ENCODE peak calls at places on chromosome 7, in ten cellular contexts. One of them, this sample, is unnamed.

GRCh38 chr7:66043681-66044497 is 31.7 kb upstream of the ASL start:
- DNase-seq in fibroblast of pulmonary artery: peak; percentile 31
- DNase-seq in choroid plexus epithelial cell: peak; percentile 33
- DNase-seq in stimulated activated CD4-positive, alpha-beta T cell treated with anti-CD3 and anti-CD28 coated beads, Interleukin-15, amount 100 ng/mL, for 1 hour: no peak
- DNase-seq in right atrium auricular region: peak; percentile 60
- DNase-seq in SK-N-MC: no peak
- DNase-seq in anterior cingulate cortex: no peak
- DNase-seq in T47D: peak; percentile 60
- DNase-seq in neuronal stem cell: no peak
- DNase-seq in fibroblast of lung: peak; percentile 41
- DNase-seq in this sample: peak; percentile 75

GRCh38 chr7:36979810-36980248 is 255.5 kb upstream of the AOAH start:
- DNase-seq in fibroblast of pulmonary artery: peak; percentile 40
- DNase-seq in choroid plexus epithelial cell: no peak
- DNase-seq in stimulated activated CD4-positive, alpha-beta T cell treated with anti-CD3 and anti-CD28 coated beads, Interleukin-15, amount 100 ng/mL, for 1 hour: no peak
- DNase-seq in right atrium auricular region: no peak
- DNase-seq in SK-N-MC: no peak
- DNase-seq in anterior cingulate cortex: no peak
- DNase-seq in T47D: no peak
- DNase-seq in neuronal stem cell: no peak
- DNase-seq in fibroblast of lung: peak; percentile 88
- DNase-seq in this sample: no peak

GRCh38 chr7:77565917-77566316 is 28.8 kb downstream of the PTPN12 start:
- DNase-seq in fibroblast of pulmonary artery: peak; percentile 76
- DNase-seq in choroid plexus epithelial cell: peak; percentile 61
- DNase-seq in stimulated activated CD4-positive, alpha-beta T cell treated with anti-CD3 and anti-CD28 coated beads, Interleukin-15, amount 100 ng/mL, for 1 hour: no peak
- DNase-seq in right atrium auricular region: no peak
- DNase-seq in SK-N-MC: no peak
- DNase-seq in anterior cingulate cortex: no peak
- DNase-seq in T47D: no peak
- DNase-seq in neuronal stem cell: no peak
- DNase-seq in fibroblast of lung: peak; percentile 62
- DNase-seq in this sample: no peak

GRCh38 chr7:66419210-66419609 is 209.5 kb upstream of the KCTD7 start:
- DNase-seq in fibroblast of pulmonary artery: no peak
- DNase-seq in choroid plexus epithelial cell: no peak
- DNase-seq in stimulated activated CD4-positive, alpha-beta T cell treated with anti-CD3 and anti-CD28 coated beads, Interleukin-15, amount 100 ng/mL, for 1 hour: no peak
- DNase-seq in right atrium auricular region: no peak
- DNase-seq in SK-N-MC: no peak
- DNase-seq in anterior cingulate cortex: no peak
- DNase-seq in T47D: no peak
- DNase-seq in neuronal stem cell: no peak
- DNase-seq in fibroblast of lung: no peak
- DNase-seq in this sample: no peak

GRCh38 chr7:105352018-105352612 is 36.6 kb downstream of the SRPK2 start:
- DNase-seq in fibroblast of pulmonary artery: peak; percentile 95
- DNase-seq in choroid plexus epithelial cell: peak; percentile 94
- DNase-seq in stimulated activated CD4-positive, alpha-beta T cell treated with anti-CD3 and anti-CD28 coated beads, Interleukin-15, amount 100 ng/mL, for 1 hour: no peak
- DNase-seq in right atrium auricular region: peak; percentile 81
- DNase-seq in SK-N-MC: peak; percentile 50
- DNase-seq in anterior cingulate cortex: no peak
- DNase-seq in T47D: no peak
- DNase-seq in neuronal stem cell: no peak
- DNase-seq in fibroblast of lung: peak; percentile 99
- DNase-seq in this sample: peak; percentile 59

GRCh38 chr7:117401293-117402002 is 25.8 kb downstream of the ASZ1 start:
- DNase-seq in fibroblast of pulmonary artery: peak; percentile 20
- DNase-seq in choroid plexus epithelial cell: peak; percentile 38
- DNase-seq in stimulated activated CD4-positive, alpha-beta T cell treated with anti-CD3 and anti-CD28 coated beads, Interleukin-15, amount 100 ng/mL, for 1 hour: no peak
- DNase-seq in right atrium auricular region: no peak
- DNase-seq in SK-N-MC: no peak
- DNase-seq in anterior cingulate cortex: no peak
- DNase-seq in T47D: no peak
- DNase-seq in neuronal stem cell: no peak
- DNase-seq in fibroblast of lung: no peak
- DNase-seq in this sample: no peak

GRCh38 chr7:155467846-155468821 is 10.2 kb downstream of the EN2 start:
- DNase-seq in fibroblast of pulmonary artery: no peak
- DNase-seq in choroid plexus epithelial cell: no peak
- DNase-seq in stimulated activated CD4-positive, alpha-beta T cell treated with anti-CD3 and anti-CD28 coated beads, Interleukin-15, amount 100 ng/mL, for 1 hour: no peak
- DNase-seq in right atrium auricular region: no peak
- DNase-seq in SK-N-MC: no peak
- DNase-seq in anterior cingulate cortex: no peak
- DNase-seq in T47D: peak; percentile 64
- DNase-seq in neuronal stem cell: no peak
- DNase-seq in fibroblast of lung: no peak
- DNase-seq in this sample: peak; percentile 83

GRCh38 chr7:30163231-30163894 is 28.6 kb downstream of the MTURN start:
- DNase-seq in fibroblast of pulmonary artery: no peak
- DNase-seq in choroid plexus epithelial cell: peak; percentile 5
- DNase-seq in stimulated activated CD4-positive, alpha-beta T cell treated with anti-CD3 and anti-CD28 coated beads, Interleukin-15, amount 100 ng/mL, for 1 hour: no peak
- DNase-seq in right atrium auricular region: no peak
- DNase-seq in SK-N-MC: no peak
- DNase-seq in anterior cingulate cortex: no peak
- DNase-seq in T47D: no peak
- DNase-seq in neuronal stem cell: no peak
- DNase-seq in fibroblast of lung: peak; percentile 33
- DNase-seq in this sample: no peak

GRCh38 chr7:99864041-99864440 is 12.8 kb downstream of the OR2AE1 start:
- DNase-seq in fibroblast of pulmonary artery: peak; percentile 5
- DNase-seq in choroid plexus epithelial cell: peak; percentile 3
- DNase-seq in stimulated activated CD4-positive, alpha-beta T cell treated with anti-CD3 and anti-CD28 coated beads, Interleukin-15, amount 100 ng/mL, for 1 hour: no peak
- DNase-seq in right atrium auricular region: no peak
- DNase-seq in SK-N-MC: no peak
- DNase-seq in anterior cingulate cortex: no peak
- DNase-seq in T47D: no peak
- DNase-seq in neuronal stem cell: no peak
- DNase-seq in fibroblast of lung: peak; percentile 7
- DNase-seq in this sample: no peak

GRCh38 chr7:51620690-51621089 is 304.1 kb upstream of the COBL start:
- DNase-seq in fibroblast of pulmonary artery: no peak
- DNase-seq in choroid plexus epithelial cell: no peak
- DNase-seq in stimulated activated CD4-positive, alpha-beta T cell treated with anti-CD3 and anti-CD28 coated beads, Interleukin-15, amount 100 ng/mL, for 1 hour: no peak
- DNase-seq in right atrium auricular region: no peak
- DNase-seq in SK-N-MC: no peak
- DNase-seq in anterior cingulate cortex: no peak
- DNase-seq in T47D: no peak
- DNase-seq in neuronal stem cell: no peak
- DNase-seq in fibroblast of lung: no peak
- DNase-seq in this sample: no peak

GRCh38 chr7:87474046-87474445 is 1.4 kb downstream of the ABCB4 start:
- DNase-seq in fibroblast of pulmonary artery: no peak
- DNase-seq in choroid plexus epithelial cell: no peak
- DNase-seq in stimulated activated CD4-positive, alpha-beta T cell treated with anti-CD3 and anti-CD28 coated beads, Interleukin-15, amount 100 ng/mL, for 1 hour: no peak
- DNase-seq in right atrium auricular region: no peak
- DNase-seq in SK-N-MC: no peak
- DNase-seq in anterior cingulate cortex: no peak
- DNase-seq in T47D: no peak
- DNase-seq in neuronal stem cell: no peak
- DNase-seq in fibroblast of lung: peak; percentile 5
- DNase-seq in this sample: no peak

GRCh38 chr7:20784311-20785210 is 2.1 kb downstream of the SP8 start:
- DNase-seq in fibroblast of pulmonary artery: no peak
- DNase-seq in choroid plexus epithelial cell: no peak
- DNase-seq in stimulated activated CD4-positive, alpha-beta T cell treated with anti-CD3 and anti-CD28 coated beads, Interleukin-15, amount 100 ng/mL, for 1 hour: no peak
- DNase-seq in right atrium auricular region: no peak
- DNase-seq in SK-N-MC: no peak
- DNase-seq in anterior cingulate cortex: no peak
- DNase-seq in T47D: no peak
- DNase-seq in neuronal stem cell: no peak
- DNase-seq in fibroblast of lung: no peak
- DNase-seq in this sample: no peak

GRCh38 chr7:65915921-65916657 is 43.2 kb downstream of the VKORC1L1 start:
- DNase-seq in fibroblast of pulmonary artery: no peak
- DNase-seq in choroid plexus epithelial cell: no peak
- DNase-seq in stimulated activated CD4-positive, alpha-beta T cell treated with anti-CD3 and anti-CD28 coated beads, Interleukin-15, amount 100 ng/mL, for 1 hour: no peak
- DNase-seq in right atrium auricular region: no peak
- DNase-seq in SK-N-MC: no peak
- DNase-seq in anterior cingulate cortex: no peak
- DNase-seq in T47D: no peak
- DNase-seq in neuronal stem cell: no peak
- DNase-seq in fibroblast of lung: no peak
- DNase-seq in this sample: no peak

GRCh38 chr7:300546-301290 is 10.7 kb downstream of the FOXL3 start:
- DNase-seq in fibroblast of pulmonary artery: no peak
- DNase-seq in choroid plexus epithelial cell: no peak
- DNase-seq in stimulated activated CD4-positive, alpha-beta T cell treated with anti-CD3 and anti-CD28 coated beads, Interleukin-15, amount 100 ng/mL, for 1 hour: no peak
- DNase-seq in right atrium auricular region: no peak
- DNase-seq in SK-N-MC: no peak
- DNase-seq in anterior cingulate cortex: no peak
- DNase-seq in T47D: no peak
- DNase-seq in neuronal stem cell: no peak
- DNase-seq in fibroblast of lung: no peak
- DNase-seq in this sample: no peak

GRCh38 chr7:136114966-136115762 is 138.0 kb upstream of the MTPN start:
- DNase-seq in fibroblast of pulmonary artery: peak; percentile 58
- DNase-seq in choroid plexus epithelial cell: peak; percentile 75
- DNase-seq in stimulated activated CD4-positive, alpha-beta T cell treated with anti-CD3 and anti-CD28 coated beads, Interleukin-15, amount 100 ng/mL, for 1 hour: peak; percentile 8
- DNase-seq in right atrium auricular region: no peak
- DNase-seq in SK-N-MC: no peak
- DNase-seq in anterior cingulate cortex: no peak
- DNase-seq in T47D: no peak
- DNase-seq in neuronal stem cell: peak; percentile 30
- DNase-seq in fibroblast of lung: peak; percentile 31
- DNase-seq in this sample: no peak

GRCh38 chr7:104106106-104106505 is 101.7 kb downstream of the ORC5 start:
- DNase-seq in fibroblast of pulmonary artery: peak; percentile 48
- DNase-seq in choroid plexus epithelial cell: peak; percentile 62
- DNase-seq in stimulated activated CD4-positive, alpha-beta T cell treated with anti-CD3 and anti-CD28 coated beads, Interleukin-15, amount 100 ng/mL, for 1 hour: no peak
- DNase-seq in right atrium auricular region: no peak
- DNase-seq in SK-N-MC: no peak
- DNase-seq in anterior cingulate cortex: no peak
- DNase-seq in T47D: no peak
- DNase-seq in neuronal stem cell: no peak
- DNase-seq in fibroblast of lung: peak; percentile 18
- DNase-seq in this sample: peak; percentile 70

GRCh38 chr7:2619120-2619519 is 12.7 kb upstream of the TTYH3 start:
- DNase-seq in fibroblast of pulmonary artery: peak; percentile 19
- DNase-seq in choroid plexus epithelial cell: peak; percentile 55
- DNase-seq in stimulated activated CD4-positive, alpha-beta T cell treated with anti-CD3 and anti-CD28 coated beads, Interleukin-15, amount 100 ng/mL, for 1 hour: no peak
- DNase-seq in right atrium auricular region: no peak
- DNase-seq in SK-N-MC: no peak
- DNase-seq in anterior cingulate cortex: no peak
- DNase-seq in T47D: no peak
- DNase-seq in neuronal stem cell: no peak
- DNase-seq in fibroblast of lung: peak; percentile 78
- DNase-seq in this sample: no peak

GRCh38 chr7:68676789-68677535 is 921.3 kb upstream of the AUTS2 start:
- DNase-seq in fibroblast of pulmonary artery: no peak
- DNase-seq in choroid plexus epithelial cell: no peak
- DNase-seq in stimulated activated CD4-positive, alpha-beta T cell treated with anti-CD3 and anti-CD28 coated beads, Interleukin-15, amount 100 ng/mL, for 1 hour: no peak
- DNase-seq in right atrium auricular region: no peak
- DNase-seq in SK-N-MC: no peak
- DNase-seq in anterior cingulate cortex: no peak
- DNase-seq in T47D: no peak
- DNase-seq in neuronal stem cell: no peak
- DNase-seq in fibroblast of lung: no peak
- DNase-seq in this sample: no peak

GRCh38 chr7:30526163-30526562 is 21.5 kb upstream of the GGCT start:
- DNase-seq in fibroblast of pulmonary artery: no peak
- DNase-seq in choroid plexus epithelial cell: no peak
- DNase-seq in stimulated activated CD4-positive, alpha-beta T cell treated with anti-CD3 and anti-CD28 coated beads, Interleukin-15, amount 100 ng/mL, for 1 hour: no peak
- DNase-seq in right atrium auricular region: no peak
- DNase-seq in SK-N-MC: no peak
- DNase-seq in anterior cingulate cortex: no peak
- DNase-seq in T47D: no peak
- DNase-seq in neuronal stem cell: no peak
- DNase-seq in fibroblast of lung: no peak
- DNase-seq in this sample: no peak

GRCh38 chr7:80312139-80312661 is 177.6 kb downstream of the GNAI1 start:
- DNase-seq in fibroblast of pulmonary artery: peak; percentile 92
- DNase-seq in choroid plexus epithelial cell: peak; percentile 97
- DNase-seq in stimulated activated CD4-positive, alpha-beta T cell treated with anti-CD3 and anti-CD28 coated beads, Interleukin-15, amount 100 ng/mL, for 1 hour: no peak
- DNase-seq in right atrium auricular region: no peak
- DNase-seq in SK-N-MC: no peak
- DNase-seq in anterior cingulate cortex: no peak
- DNase-seq in T47D: no peak
- DNase-seq in neuronal stem cell: no peak
- DNase-seq in fibroblast of lung: peak; percentile 84
- DNase-seq in this sample: no peak

GRCh38 chr7:29749701-29750321 is 56.5 kb upstream of the WIPF3 start:
- DNase-seq in fibroblast of pulmonary artery: no peak
- DNase-seq in choroid plexus epithelial cell: no peak
- DNase-seq in stimulated activated CD4-positive, alpha-beta T cell treated with anti-CD3 and anti-CD28 coated beads, Interleukin-15, amount 100 ng/mL, for 1 hour: no peak
- DNase-seq in right atrium auricular region: no peak
- DNase-seq in SK-N-MC: no peak
- DNase-seq in anterior cingulate cortex: no peak
- DNase-seq in T47D: no peak
- DNase-seq in neuronal stem cell: no peak
- DNase-seq in fibroblast of lung: no peak
- DNase-seq in this sample: no peak

GRCh38 chr7:141593134-141593533 is 41.9 kb downstream of the AGK start:
- DNase-seq in fibroblast of pulmonary artery: peak; percentile 81
- DNase-seq in choroid plexus epithelial cell: peak; percentile 93
- DNase-seq in stimulated activated CD4-positive, alpha-beta T cell treated with anti-CD3 and anti-CD28 coated beads, Interleukin-15, amount 100 ng/mL, for 1 hour: no peak
- DNase-seq in right atrium auricular region: no peak
- DNase-seq in SK-N-MC: no peak
- DNase-seq in anterior cingulate cortex: no peak
- DNase-seq in T47D: no peak
- DNase-seq in neuronal stem cell: no peak
- DNase-seq in fibroblast of lung: peak; percentile 86
- DNase-seq in this sample: peak; percentile 3

GRCh38 chr7:53638517-53638916 is 603.1 kb downstream of the POM121L12 start:
- DNase-seq in fibroblast of pulmonary artery: no peak
- DNase-seq in choroid plexus epithelial cell: no peak
- DNase-seq in stimulated activated CD4-positive, alpha-beta T cell treated with anti-CD3 and anti-CD28 coated beads, Interleukin-15, amount 100 ng/mL, for 1 hour: no peak
- DNase-seq in right atrium auricular region: no peak
- DNase-seq in SK-N-MC: no peak
- DNase-seq in anterior cingulate cortex: no peak
- DNase-seq in T47D: no peak
- DNase-seq in neuronal stem cell: no peak
- DNase-seq in fibroblast of lung: no peak
- DNase-seq in this sample: no peak

GRCh38 chr7:100822236-100823139 is 4.8 kb downstream of the EPHB4 start:
- DNase-seq in fibroblast of pulmonary artery: no peak
- DNase-seq in choroid plexus epithelial cell: no peak
- DNase-seq in stimulated activated CD4-positive, alpha-beta T cell treated with anti-CD3 and anti-CD28 coated beads, Interleukin-15, amount 100 ng/mL, for 1 hour: no peak
- DNase-seq in right atrium auricular region: no peak
- DNase-seq in SK-N-MC: no peak
- DNase-seq in anterior cingulate cortex: no peak
- DNase-seq in T47D: no peak
- DNase-seq in neuronal stem cell: no peak
- DNase-seq in fibroblast of lung: no peak
- DNase-seq in this sample: no peak

GRCh38 chr7:25779002-25779546 is 372.9 kb upstream of the NFE2L3 start:
- DNase-seq in fibroblast of pulmonary artery: no peak
- DNase-seq in choroid plexus epithelial cell: no peak
- DNase-seq in stimulated activated CD4-positive, alpha-beta T cell treated with anti-CD3 and anti-CD28 coated beads, Interleukin-15, amount 100 ng/mL, for 1 hour: no peak
- DNase-seq in right atrium auricular region: no peak
- DNase-seq in SK-N-MC: no peak
- DNase-seq in anterior cingulate cortex: no peak
- DNase-seq in T47D: no peak
- DNase-seq in neuronal stem cell: no peak
- DNase-seq in fibroblast of lung: no peak
- DNase-seq in this sample: no peak

GRCh38 chr7:141012696-141013344 is 1.9 kb downstream of the MRPS33 start:
- DNase-seq in fibroblast of pulmonary artery: no peak
- DNase-seq in choroid plexus epithelial cell: no peak
- DNase-seq in stimulated activated CD4-positive, alpha-beta T cell treated with anti-CD3 and anti-CD28 coated beads, Interleukin-15, amount 100 ng/mL, for 1 hour: no peak
- DNase-seq in right atrium auricular region: no peak
- DNase-seq in SK-N-MC: no peak
- DNase-seq in anterior cingulate cortex: no peak
- DNase-seq in T47D: no peak
- DNase-seq in neuronal stem cell: no peak
- DNase-seq in fibroblast of lung: peak; percentile 4
- DNase-seq in this sample: no peak

GRCh38 chr7:82039621-82040020 is 269.8 kb upstream of the HGF start:
- DNase-seq in fibroblast of pulmonary artery: peak; percentile 65
- DNase-seq in choroid plexus epithelial cell: no peak
- DNase-seq in stimulated activated CD4-positive, alpha-beta T cell treated with anti-CD3 and anti-CD28 coated beads, Interleukin-15, amount 100 ng/mL, for 1 hour: no peak
- DNase-seq in right atrium auricular region: no peak
- DNase-seq in SK-N-MC: no peak
- DNase-seq in anterior cingulate cortex: no peak
- DNase-seq in T47D: no peak
- DNase-seq in neuronal stem cell: no peak
- DNase-seq in fibroblast of lung: no peak
- DNase-seq in this sample: no peak

GRCh38 chr7:15686209-15686956 is at the start of gene MEOX2:
- DNase-seq in fibroblast of pulmonary artery: peak; percentile 52
- DNase-seq in choroid plexus epithelial cell: peak; percentile 28
- DNase-seq in stimulated activated CD4-positive, alpha-beta T cell treated with anti-CD3 and anti-CD28 coated beads, Interleukin-15, amount 100 ng/mL, for 1 hour: no peak
- DNase-seq in right atrium auricular region: peak; percentile 85
- DNase-seq in SK-N-MC: no peak
- DNase-seq in anterior cingulate cortex: no peak
- DNase-seq in T47D: no peak
- DNase-seq in neuronal stem cell: peak; percentile 44
- DNase-seq in fibroblast of lung: peak; percentile 31
- DNase-seq in this sample: no peak

This sample was measured in cerebellum.